ENCODE peak calls at places on chromosomes 5 and 9, in ten cellular contexts. X is left ventricle myocardium superior; D is progenitor cell of endocrine pancreas; S is Calu3; H is NCI-H345; T is lower lobe of right lung; F is activated CD4-positive, alpha-beta T cell treated with anti-CD3 and anti-CD28 coated beads, Interleukin-2, amount 50 U/mL, for 48 hours; U is cerebellum; L is NCI-H774; I is Caki2. E is an unnamed sample.
A peak's percentile ranks its signal among the peaks of the same experiment; 100 is the strongest.

GRCh38 chr5:59769832-59770231 is 123.7 kb downstream of the PDE4D start:
- DNase-seq in T (no peak), D (no peak), S (no peak), U (no peak), I (no peak), L (no peak), F (no peak), X (no peak), H (no peak), E (no peak)

GRCh38 chr9:93111371-93112115 is 15.5 kb downstream of the CARD19 start:
- DNase-seq in L (no peak), H (no peak), U (no peak), F (no peak), S (no peak), T (peak; percentile 66), D (no peak), I (no peak), X (no peak), E (peak; percentile 6)

GRCh38 chr5:98839469-98840383 is 66.3 kb downstream of the RGMB start:
- DNase-seq in H (no peak), T (no peak), X (peak; percentile 28), S (no peak), U (no peak), L (no peak), F (peak; percentile 11), D (no peak), I (no peak), E (no peak)

GRCh38 chr9:105994970-105995369 is 300.6 kb downstream of the TMEM38B start:
- DNase-seq in S (no peak), T (no peak), H (peak; percentile 14), U (no peak), I (peak; percentile 12), L (no peak), F (no peak), X (no peak), D (no peak), E (no peak)

GRCh38 chr5:107289030-107289714 is 381.6 kb downstream of the EFNA5 start:
- DNase-seq in L (no peak), I (no peak), S (no peak), X (no peak), T (no peak), F (no peak), H (no peak), D (no peak), U (no peak), E (no peak)

GRCh38 chr9:95854386-95855015 is 21.0 kb upstream of the ERCC6L2 start:
- DNase-seq in X (no peak), I (no peak), F (no peak), D (no peak), L (no peak), H (no peak), S (no peak), T (no peak), U (no peak), E (no peak)

GRCh38 chr5:96716007-96716406 is 53.8 kb downstream of the CAST start:
- DNase-seq in I (no peak), F (no peak), U (no peak), D (no peak), L (no peak), S (no peak), T (no peak), H (no peak), X (no peak), E (no peak)

GRCh38 chr5:64147849-64148441 is 17.7 kb upstream of the RNF180 start:
- DNase-seq in T (peak; percentile 50), H (peak; percentile 19), U (peak; percentile 63), S (peak; percentile 59), L (peak; percentile 11), X (peak; percentile 65), I (no peak), F (peak; percentile 7), D (peak; percentile 39), E (peak; percentile 22)

GRCh38 chr5:102450313-102450990 is 48.3 kb downstream of the SLCO6A1 start:
- DNase-seq in F (no peak), T (no peak), I (no peak), D (no peak), H (no peak), U (no peak), L (no peak), S (no peak), X (no peak), E (no peak)

GRCh38 chr5:171978519-171978918 is 27.9 kb downstream of the FBXW11 start:
- DNase-seq in L (no peak), S (no peak), X (no peak), D (no peak), T (no peak), U (no peak), H (no peak), F (no peak), I (no peak), E (no peak)